ENCODE peak calls at places on chromosomes 13 and 19, in four cellular contexts. One of them, this sample, is unnamed.

GRCh38 chr13:109415057-109415456 is 371.3 kb downstream of the IRS2 start:
- DNase-seq in CD8-positive, alpha-beta T cell: no peak
- DNase-seq in uterus: no peak
- DNase-seq in heart right ventricle: no peak
- DNase-seq in this sample: no peak

GRCh38 chr13:35768126-35768525 is 291.6 kb upstream of the MAB21L1 start:
- DNase-seq in CD8-positive, alpha-beta T cell: no peak
- DNase-seq in uterus: no peak
- DNase-seq in heart right ventricle: no peak
- DNase-seq in this sample: no peak

GRCh38 chr13:109436055-109436622 is 350.2 kb downstream of the IRS2 start:
- DNase-seq in heart right ventricle: no peak
- DNase-seq in uterus: no peak
- DNase-seq in CD8-positive, alpha-beta T cell: no peak
- DNase-seq in this sample: no peak

GRCh38 chr13:37811441-37811840 is 58.1 kb downstream of the TRPC4 start:
- DNase-seq in heart right ventricle: no peak
- DNase-seq in CD8-positive, alpha-beta T cell: no peak
- DNase-seq in uterus: no peak
- DNase-seq in this sample: no peak

GRCh38 chr13:53126803-53127202 is 98.2 kb downstream of the OLFM4 start:
- DNase-seq in heart right ventricle: no peak
- DNase-seq in uterus: peak; percentile 74
- DNase-seq in CD8-positive, alpha-beta T cell: no peak
- DNase-seq in this sample: no peak

GRCh38 chr19:30785728-30786127 is 413.5 kb downstream of the ZNF536 start:
- DNase-seq in heart right ventricle: no peak
- DNase-seq in CD8-positive, alpha-beta T cell: no peak
- DNase-seq in uterus: no peak
- DNase-seq in this sample: peak; percentile 0

GRCh38 chr13:114174529-114174941 is 4.5 kb upstream of the CFAP97D2 start:
- DNase-seq in CD8-positive, alpha-beta T cell: no peak
- DNase-seq in uterus: no peak
- DNase-seq in heart right ventricle: no peak
- DNase-seq in this sample: no peak

GRCh38 chr19:32522967-32523366 is 58.0 kb upstream of the PDCD5 start:
- DNase-seq in uterus: no peak
- DNase-seq in heart right ventricle: no peak
- DNase-seq in CD8-positive, alpha-beta T cell: no peak
- DNase-seq in this sample: no peak

GRCh38 chr13:111058796-111059506 is 56.2 kb upstream of the ARHGEF7 start:
- DNase-seq in uterus: no peak
- DNase-seq in CD8-positive, alpha-beta T cell: no peak
- DNase-seq in heart right ventricle: no peak
- DNase-seq in this sample: peak; percentile 11

GRCh38 chr13:85575110-85575509 is 224.1 kb downstream of the SLITRK6 start:
- DNase-seq in CD8-positive, alpha-beta T cell: no peak
- DNase-seq in heart right ventricle: no peak
- DNase-seq in uterus: no peak
- DNase-seq in this sample: no peak

GRCh38 chr13:114027826-114028225 is 54.0 kb upstream of the C13orf46 start:
- DNase-seq in CD8-positive, alpha-beta T cell: no peak
- DNase-seq in uterus: no peak
- DNase-seq in heart right ventricle: no peak
- DNase-seq in this sample: no peak

GRCh38 chr13:30698023-30698422 is 37.3 kb upstream of the ALOX5AP start:
- DNase-seq in uterus: no peak
- DNase-seq in CD8-positive, alpha-beta T cell: no peak
- DNase-seq in heart right ventricle: no peak
- DNase-seq in this sample: no peak

GRCh38 chr19:33784432-33784831 is 12.2 kb upstream of the KCTD15 start:
- DNase-seq in CD8-positive, alpha-beta T cell: no peak
- DNase-seq in uterus: no peak
- DNase-seq in heart right ventricle: no peak
- DNase-seq in this sample: no peak

GRCh38 chr13:108326318-108326717 is 56.8 kb downstream of the TNFSF13B start:
- DNase-seq in heart right ventricle: no peak
- DNase-seq in uterus: no peak
- DNase-seq in CD8-positive, alpha-beta T cell: no peak
- DNase-seq in this sample: no peak

GRCh38 chr13:113017506-113018215 is 48.6 kb downstream of the MCF2L start:
- DNase-seq in CD8-positive, alpha-beta T cell: no peak
- DNase-seq in heart right ventricle: no peak
- DNase-seq in uterus: no peak
- DNase-seq in this sample: no peak

GRCh38 chr19:47471733-47472457 is at the start of gene SLC8A2:
- DNase-seq in uterus: peak; percentile 87
- DNase-seq in heart right ventricle: peak; percentile 73
- DNase-seq in CD8-positive, alpha-beta T cell: peak; percentile 13
- DNase-seq in this sample: no peak

GRCh38 chr13:113955235-113955634 is 18.6 kb downstream of the C13orf46 start:
- DNase-seq in heart right ventricle: no peak
- DNase-seq in uterus: no peak
- DNase-seq in CD8-positive, alpha-beta T cell: no peak
- DNase-seq in this sample: no peak

GRCh38 chr19:53388168-53388567 is 6.8 kb upstream of the ZNF765 start:
- DNase-seq in heart right ventricle: no peak
- DNase-seq in CD8-positive, alpha-beta T cell: no peak
- DNase-seq in uterus: no peak
- DNase-seq in this sample: no peak

GRCh38 chr13:109256866-109257760 is 529.3 kb downstream of the IRS2 start:
- DNase-seq in uterus: no peak
- DNase-seq in CD8-positive, alpha-beta T cell: no peak
- DNase-seq in heart right ventricle: peak; percentile 27
- DNase-seq in this sample: peak; percentile 41

GRCh38 chr13:25752957-25753540 is 298.8 kb downstream of the SHISA2 start:
- DNase-seq in uterus: peak; percentile 22
- DNase-seq in heart right ventricle: peak; percentile 50
- DNase-seq in CD8-positive, alpha-beta T cell: no peak
- DNase-seq in this sample: peak; percentile 44

GRCh38 chr13:84672616-84673015 is 790.3 kb upstream of the SLITRK1 start:
- DNase-seq in uterus: no peak
- DNase-seq in CD8-positive, alpha-beta T cell: no peak
- DNase-seq in heart right ventricle: no peak
- DNase-seq in this sample: no peak

GRCh38 chr19:37905936-37906867 is at the start of gene WDR87:
- DNase-seq in CD8-positive, alpha-beta T cell: peak; percentile 36
- DNase-seq in heart right ventricle: no peak
- DNase-seq in uterus: peak; percentile 17
- DNase-seq in this sample: peak; percentile 40

GRCh38 chr13:90632184-90632583 is 715.3 kb upstream of the MIR17HG start:
- DNase-seq in uterus: no peak
- DNase-seq in heart right ventricle: no peak
- DNase-seq in CD8-positive, alpha-beta T cell: no peak
- DNase-seq in this sample: no peak

GRCh38 chr13:42320375-42320787 is 48.4 kb downstream of the AKAP11 start:
- DNase-seq in CD8-positive, alpha-beta T cell: no peak
- DNase-seq in uterus: no peak
- DNase-seq in heart right ventricle: no peak
- DNase-seq in this sample: no peak

GRCh38 chr13:35260316-35260715 is 216.2 kb downstream of the MAB21L1 start:
- DNase-seq in uterus: no peak
- DNase-seq in CD8-positive, alpha-beta T cell: no peak
- DNase-seq in heart right ventricle: no peak
- DNase-seq in this sample: no peak

GRCh38 chr19:58575183-58576041 is 2.3 kb upstream of the MZF1 start:
- DNase-seq in CD8-positive, alpha-beta T cell: peak; percentile 63
- DNase-seq in heart right ventricle: peak; percentile 91
- DNase-seq in uterus: peak; percentile 90
- DNase-seq in this sample: peak; percentile 89

GRCh38 chr13:100827489-100828000 is 152.9 kb upstream of the TMTC4 start:
- DNase-seq in uterus: no peak
- DNase-seq in heart right ventricle: no peak
- DNase-seq in CD8-positive, alpha-beta T cell: no peak
- DNase-seq in this sample: no peak

GRCh38 chr13:79398169-79398568 is 7.9 kb downstream of the RBM26 start:
- DNase-seq in uterus: no peak
- DNase-seq in CD8-positive, alpha-beta T cell: no peak
- DNase-seq in heart right ventricle: no peak
- DNase-seq in this sample: no peak

GRCh38 chr13:79393564-79394249 is 12.3 kb downstream of the RBM26 start:
- DNase-seq in CD8-positive, alpha-beta T cell: peak; percentile 38
- DNase-seq in heart right ventricle: no peak
- DNase-seq in uterus: no peak
- DNase-seq in this sample: no peak

GRCh38 chr13:79395881-79396280 is 10.2 kb downstream of the RBM26 start:
- DNase-seq in heart right ventricle: no peak
- DNase-seq in uterus: no peak
- DNase-seq in CD8-positive, alpha-beta T cell: no peak
- DNase-seq in this sample: no peak

GRCh38 chr13:79389031-79389430 is 17.0 kb downstream of the RBM26 start:
- DNase-seq in uterus: no peak
- DNase-seq in CD8-positive, alpha-beta T cell: no peak
- DNase-seq in heart right ventricle: no peak
- DNase-seq in this sample: no peak

GRCh38 chr13:79392882-79393563 is 13.0 kb downstream of the RBM26 start:
- DNase-seq in CD8-positive, alpha-beta T cell: no peak
- DNase-seq in heart right ventricle: no peak
- DNase-seq in uterus: no peak
- DNase-seq in this sample: no peak
- H3K4me1 ChIP-seq in CD8-positive, alpha-beta T cell: peaks cover 55% of the 10 kb centered on the region
- H3K4me1 ChIP-seq in heart right ventricle: peaks cover 41% of the 10 kb centered on the region
- H3K4me1 ChIP-seq in uterus: no peaks in the 10 kb centered on the region
- H3K4me1 ChIP-seq in this sample: peaks cover 10% of the 10 kb centered on the region

GRCh38 chr19:1905863-1906375 is 720 bp downstream of the ADAT3 start:
- DNase-seq in CD8-positive, alpha-beta T cell: no peak
- DNase-seq in uterus: no peak
- DNase-seq in heart right ventricle: no peak
- DNase-seq in this sample: no peak

GRCh38 chr19:1907563-1908363 is 2.6 kb downstream of the ADAT3 start:
- DNase-seq in uterus: no peak
- DNase-seq in heart right ventricle: no peak
- DNase-seq in CD8-positive, alpha-beta T cell: no peak
- DNase-seq in this sample: peak; percentile 44

GRCh38 chr19:1904385-1905070 is 671 bp upstream of the ADAT3 start:
- DNase-seq in heart right ventricle: no peak
- DNase-seq in uterus: peak; percentile 59
- DNase-seq in CD8-positive, alpha-beta T cell: no peak
- DNase-seq in this sample: peak; percentile 78

GRCh38 chr19:1906985-1907562 is 1.9 kb downstream of the ADAT3 start:
- DNase-seq in CD8-positive, alpha-beta T cell: no peak
- DNase-seq in heart right ventricle: no peak
- DNase-seq in uterus: no peak
- DNase-seq in this sample: no peak

GRCh38 chr19:1905071-1905862 is at the start of the genes ADAT3 and SCAMP4:
- DNase-seq in uterus: peak; percentile 99
- DNase-seq in CD8-positive, alpha-beta T cell: peak; percentile 97
- DNase-seq in heart right ventricle: peak; percentile 99
- DNase-seq in this sample: peak; percentile 99
- H3K4me1 ChIP-seq in uterus: peaks cover 7% of the 10 kb centered on the region
- H3K4me1 ChIP-seq in CD8-positive, alpha-beta T cell: peaks cover 38% of the 10 kb centered on the region
- H3K4me1 ChIP-seq in heart right ventricle: peaks cover 22% of the 10 kb centered on the region
- H3K4me1 ChIP-seq in this sample: peaks cover 16% of the 10 kb centered on the region

GRCh38 chr19:45589768-45590167 is 5.2 kb upstream of the OPA3 start:
- DNase-seq in heart right ventricle: no peak
- DNase-seq in uterus: no peak
- DNase-seq in CD8-positive, alpha-beta T cell: no peak
- DNase-seq in this sample: no peak
- H3K4me1 ChIP-seq in heart right ventricle: peaks cover 14% of the 10 kb centered on the region
- H3K4me1 ChIP-seq in uterus: no peaks in the 10 kb centered on the region
- H3K4me1 ChIP-seq in CD8-positive, alpha-beta T cell: peaks cover 6% of the 10 kb centered on the region
- H3K4me1 ChIP-seq in this sample: peaks cover 15% of the 10 kb centered on the region

GRCh38 chr19:6738726-6739389 is 622 bp upstream of the TRIP10 start:
- DNase-seq in heart right ventricle: peak; percentile 59
- DNase-seq in CD8-positive, alpha-beta T cell: no peak
- DNase-seq in uterus: peak; percentile 64
- DNase-seq in this sample: peak; percentile 32
- H3K4me1 ChIP-seq in heart right ventricle: peaks cover 65% of the 10 kb centered on the region
- H3K4me1 ChIP-seq in CD8-positive, alpha-beta T cell: peaks cover 42% of the 10 kb centered on the region
- H3K4me1 ChIP-seq in uterus: peaks cover 22% of the 10 kb centered on the region
- H3K4me1 ChIP-seq in this sample: no peaks in the 10 kb centered on the region

DNA sequence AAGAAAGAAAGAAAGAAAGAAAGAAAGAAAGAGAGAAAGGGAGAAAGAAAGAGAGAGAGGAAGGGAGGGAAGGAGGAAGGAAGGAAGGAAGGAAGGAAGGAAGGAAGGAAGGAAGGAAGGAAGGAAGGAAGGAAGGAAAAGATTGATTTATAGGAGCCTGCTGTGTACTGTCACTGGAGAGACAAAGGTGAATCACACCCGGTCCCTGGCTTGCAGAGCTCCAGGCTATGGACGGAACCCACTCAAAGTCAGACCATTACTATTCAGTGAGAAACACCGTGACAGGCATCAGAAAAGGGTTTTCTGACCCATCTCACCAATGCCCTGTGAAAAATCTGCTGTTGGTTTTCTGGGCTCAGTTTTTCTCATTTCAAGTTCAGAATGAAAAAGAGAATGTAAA is 7.3 kb upstream of the CEACAM6 start:
- DNase-seq in uterus: no peak
- DNase-seq in heart right ventricle: no peak
- DNase-seq in CD8-positive, alpha-beta T cell: no peak
- DNase-seq in this sample: no peak
- H3K4me1 ChIP-seq in uterus: no peaks in the 10 kb centered on the region
- H3K4me1 ChIP-seq in heart right ventricle: no peaks in the 10 kb centered on the region
- H3K4me1 ChIP-seq in CD8-positive, alpha-beta T cell: no peaks in the 10 kb centered on the region
- H3K4me1 ChIP-seq in this sample: no peaks in the 10 kb centered on the region

GRCh38 chr19:3607398-3608078 is 863 bp upstream of the TBXA2R start:
- DNase-seq in CD8-positive, alpha-beta T cell: no peak
- DNase-seq in uterus: no peak
- DNase-seq in heart right ventricle: peak; percentile 82
- DNase-seq in this sample: no peak
- H3K4me1 ChIP-seq in CD8-positive, alpha-beta T cell: peaks cover 47% of the 10 kb centered on the region
- H3K4me1 ChIP-seq in uterus: peaks cover 14% of the 10 kb centered on the region
- H3K4me1 ChIP-seq in heart right ventricle: peaks cover 70% of the 10 kb centered on the region
- H3K4me1 ChIP-seq in this sample: peaks cover 12% of the 10 kb centered on the region

DNA sequence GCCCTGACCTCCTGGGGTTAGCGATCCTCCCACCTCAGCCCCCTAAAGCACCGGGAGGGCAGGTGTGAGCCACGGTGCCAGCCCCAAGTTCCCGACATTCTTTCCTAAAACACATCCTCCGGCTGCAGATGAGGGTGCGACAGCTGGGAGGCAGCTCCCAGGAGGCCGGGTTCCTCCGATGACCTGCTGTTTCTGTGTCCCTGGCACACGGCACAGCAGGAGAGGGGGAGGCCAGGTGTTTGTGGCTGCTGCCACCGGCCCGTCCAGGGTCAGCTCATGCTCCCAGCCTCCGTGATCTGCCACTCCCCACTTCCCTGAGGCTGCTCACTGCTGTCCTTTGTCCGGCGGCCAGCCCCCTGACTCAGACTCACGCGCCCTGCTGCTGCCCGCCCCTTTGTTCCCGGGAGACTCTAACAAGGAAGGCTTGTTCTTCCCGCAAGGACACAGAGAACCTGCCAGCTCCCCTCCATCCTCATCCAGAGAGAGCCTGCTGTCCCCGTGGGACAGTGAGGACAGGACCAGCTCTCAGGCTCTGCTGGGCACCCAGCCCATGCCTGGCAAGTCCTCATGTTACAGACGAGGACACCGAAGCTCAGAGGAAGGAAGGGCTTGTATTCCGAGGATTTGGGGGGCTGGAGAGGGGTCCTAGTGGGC is 10.6 kb upstream of the MADCAM1 start:
- DNase-seq in CD8-positive, alpha-beta T cell: no peak
- DNase-seq in heart right ventricle: no peak
- DNase-seq in uterus: no peak
- DNase-seq in this sample: no peak
- H3K4me1 ChIP-seq in CD8-positive, alpha-beta T cell: peaks cover 6% of the 10 kb centered on the region
- H3K4me1 ChIP-seq in heart right ventricle: peaks cover 9% of the 10 kb centered on the region
- H3K4me1 ChIP-seq in uterus: no peaks in the 10 kb centered on the region
- H3K4me1 ChIP-seq in this sample: no peaks in the 10 kb centered on the region

GRCh38 chr19:1523412-1524205 is at the start of gene PLK5:
- DNase-seq in CD8-positive, alpha-beta T cell: no peak
- DNase-seq in heart right ventricle: no peak
- DNase-seq in uterus: no peak
- DNase-seq in this sample: no peak
- H3K4me1 ChIP-seq in CD8-positive, alpha-beta T cell: no peaks in the 10 kb centered on the region
- H3K4me1 ChIP-seq in heart right ventricle: peaks cover 8% of the 10 kb centered on the region
- H3K4me1 ChIP-seq in uterus: peaks cover 15% of the 10 kb centered on the region
- H3K4me1 ChIP-seq in this sample: peaks cover 8% of the 10 kb centered on the region

This sample was measured in lung.